ENCODE peak calls at places on chromosomes 11 and 22, in five cellular contexts. One of them, this sample, is unnamed.

GRCh38 chr11:55106391-55106790 is 155.6 kb upstream of the TRIM48 start:
- DNase-seq in endothelial cell: no peak
- DNase-seq in CD8-positive, alpha-beta memory T cell: no peak
- DNase-seq in CD4-positive, alpha-beta memory T cell: no peak
- DNase-seq in activated CD4-positive, alpha-beta T cell treated with anti-CD3 and anti-CD28 coated beads, Interleukin-2, amount 50 U/mL, for 48 hours: no peak
- DNase-seq in this sample: no peak

GRCh38 chr22:42364641-42365336 is 67.4 kb downstream of the NFAM1 start:
- DNase-seq in endothelial cell: no peak
- DNase-seq in CD8-positive, alpha-beta memory T cell: no peak
- DNase-seq in CD4-positive, alpha-beta memory T cell: no peak
- DNase-seq in activated CD4-positive, alpha-beta T cell treated with anti-CD3 and anti-CD28 coated beads, Interleukin-2, amount 50 U/mL, for 48 hours: no peak
- DNase-seq in this sample: no peak

GRCh38 chr22:19714320-19715252 is at the start of gene SEPTIN5:
- DNase-seq in endothelial cell: no peak
- DNase-seq in CD8-positive, alpha-beta memory T cell: no peak
- DNase-seq in CD4-positive, alpha-beta memory T cell: no peak
- DNase-seq in activated CD4-positive, alpha-beta T cell treated with anti-CD3 and anti-CD28 coated beads, Interleukin-2, amount 50 U/mL, for 48 hours: no peak
- DNase-seq in this sample: no peak

GRCh38 chr11:114092953-114093352 is 33.4 kb downstream of the ZBTB16 start:
- DNase-seq in endothelial cell: no peak
- DNase-seq in CD8-positive, alpha-beta memory T cell: no peak
- DNase-seq in CD4-positive, alpha-beta memory T cell: no peak
- DNase-seq in activated CD4-positive, alpha-beta T cell treated with anti-CD3 and anti-CD28 coated beads, Interleukin-2, amount 50 U/mL, for 48 hours: no peak
- DNase-seq in this sample: no peak

GRCh38 chr11:17643506-17644405 is 75.6 kb upstream of the MYOD1 start:
- DNase-seq in endothelial cell: no peak
- DNase-seq in CD8-positive, alpha-beta memory T cell: no peak
- DNase-seq in CD4-positive, alpha-beta memory T cell: no peak
- DNase-seq in activated CD4-positive, alpha-beta T cell treated with anti-CD3 and anti-CD28 coated beads, Interleukin-2, amount 50 U/mL, for 48 hours: no peak
- DNase-seq in this sample: no peak

GRCh38 chr11:64771861-64772260 is 6.5 kb downstream of the SF1 start:
- DNase-seq in endothelial cell: no peak
- DNase-seq in CD8-positive, alpha-beta memory T cell: no peak
- DNase-seq in CD4-positive, alpha-beta memory T cell: no peak
- DNase-seq in activated CD4-positive, alpha-beta T cell treated with anti-CD3 and anti-CD28 coated beads, Interleukin-2, amount 50 U/mL, for 48 hours: no peak
- DNase-seq in this sample: no peak

GRCh38 chr11:112581747-112582146 is 321.1 kb upstream of the PLET1 start:
- DNase-seq in endothelial cell: no peak
- DNase-seq in CD8-positive, alpha-beta memory T cell: no peak
- DNase-seq in CD4-positive, alpha-beta memory T cell: no peak
- DNase-seq in activated CD4-positive, alpha-beta T cell treated with anti-CD3 and anti-CD28 coated beads, Interleukin-2, amount 50 U/mL, for 48 hours: no peak
- DNase-seq in this sample: no peak

GRCh38 chr22:31039393-31039792 is 41.7 kb upstream of the SMTN start:
- DNase-seq in endothelial cell: no peak
- DNase-seq in CD8-positive, alpha-beta memory T cell: no peak
- DNase-seq in CD4-positive, alpha-beta memory T cell: no peak
- DNase-seq in activated CD4-positive, alpha-beta T cell treated with anti-CD3 and anti-CD28 coated beads, Interleukin-2, amount 50 U/mL, for 48 hours: no peak
- DNase-seq in this sample: no peak

GRCh38 chr11:71140206-71140919 is 112.0 kb downstream of the SHANK2 start:
- DNase-seq in endothelial cell: no peak
- DNase-seq in CD8-positive, alpha-beta memory T cell: no peak
- DNase-seq in CD4-positive, alpha-beta memory T cell: no peak
- DNase-seq in activated CD4-positive, alpha-beta T cell treated with anti-CD3 and anti-CD28 coated beads, Interleukin-2, amount 50 U/mL, for 48 hours: no peak
- DNase-seq in this sample: no peak

GRCh38 chr11:33557201-33557600 is 143.4 kb downstream of the C11orf91 start:
- DNase-seq in endothelial cell: no peak
- DNase-seq in CD8-positive, alpha-beta memory T cell: no peak
- DNase-seq in CD4-positive, alpha-beta memory T cell: no peak
- DNase-seq in activated CD4-positive, alpha-beta T cell treated with anti-CD3 and anti-CD28 coated beads, Interleukin-2, amount 50 U/mL, for 48 hours: no peak
- DNase-seq in this sample: no peak

GRCh38 chr11:104033561-104033960 is 2.9 kb upstream of the DDI1 start:
- DNase-seq in endothelial cell: no peak
- DNase-seq in CD8-positive, alpha-beta memory T cell: no peak
- DNase-seq in CD4-positive, alpha-beta memory T cell: no peak
- DNase-seq in activated CD4-positive, alpha-beta T cell treated with anti-CD3 and anti-CD28 coated beads, Interleukin-2, amount 50 U/mL, for 48 hours: no peak
- DNase-seq in this sample: no peak

GRCh38 chr11:15852179-15852578 is 504.2 kb downstream of the SOX6 start:
- DNase-seq in endothelial cell: peak
- DNase-seq in CD8-positive, alpha-beta memory T cell: no peak
- DNase-seq in CD4-positive, alpha-beta memory T cell: no peak
- DNase-seq in activated CD4-positive, alpha-beta T cell treated with anti-CD3 and anti-CD28 coated beads, Interleukin-2, amount 50 U/mL, for 48 hours: no peak
- DNase-seq in this sample: no peak

GRCh38 chr11:71206186-71206585 is 46.2 kb downstream of the SHANK2 start:
- DNase-seq in endothelial cell: no peak
- DNase-seq in CD8-positive, alpha-beta memory T cell: no peak
- DNase-seq in CD4-positive, alpha-beta memory T cell: no peak
- DNase-seq in activated CD4-positive, alpha-beta T cell treated with anti-CD3 and anti-CD28 coated beads, Interleukin-2, amount 50 U/mL, for 48 hours: no peak
- DNase-seq in this sample: no peak

GRCh38 chr22:29531419-29531818 is 22.1 kb downstream of the THOC5 start:
- DNase-seq in endothelial cell: no peak
- DNase-seq in CD8-positive, alpha-beta memory T cell: no peak
- DNase-seq in CD4-positive, alpha-beta memory T cell: no peak
- DNase-seq in activated CD4-positive, alpha-beta T cell treated with anti-CD3 and anti-CD28 coated beads, Interleukin-2, amount 50 U/mL, for 48 hours: no peak
- DNase-seq in this sample: no peak

GRCh38 chr11:84969103-84969502 is 658.0 kb downstream of the DLG2 start:
- DNase-seq in endothelial cell: no peak
- DNase-seq in CD8-positive, alpha-beta memory T cell: no peak
- DNase-seq in CD4-positive, alpha-beta memory T cell: no peak
- DNase-seq in activated CD4-positive, alpha-beta T cell treated with anti-CD3 and anti-CD28 coated beads, Interleukin-2, amount 50 U/mL, for 48 hours: no peak
- DNase-seq in this sample: no peak

GRCh38 chr11:72688929-72689328 is 14.7 kb upstream of the PDE2A start:
- DNase-seq in endothelial cell: no peak
- DNase-seq in CD8-positive, alpha-beta memory T cell: no peak
- DNase-seq in CD4-positive, alpha-beta memory T cell: no peak
- DNase-seq in activated CD4-positive, alpha-beta T cell treated with anti-CD3 and anti-CD28 coated beads, Interleukin-2, amount 50 U/mL, for 48 hours: no peak
- DNase-seq in this sample: no peak

GRCh38 chr11:10314199-10315072 is 9.6 kb downstream of the ADM start:
- DNase-seq in endothelial cell: no peak
- DNase-seq in CD8-positive, alpha-beta memory T cell: peak
- DNase-seq in CD4-positive, alpha-beta memory T cell: peak
- DNase-seq in activated CD4-positive, alpha-beta T cell treated with anti-CD3 and anti-CD28 coated beads, Interleukin-2, amount 50 U/mL, for 48 hours: no peak
- DNase-seq in this sample: no peak

GRCh38 chr11:22337571-22338464 is at the start of gene SLC17A6:
- DNase-seq in endothelial cell: peak
- DNase-seq in CD8-positive, alpha-beta memory T cell: no peak
- DNase-seq in CD4-positive, alpha-beta memory T cell: no peak
- DNase-seq in activated CD4-positive, alpha-beta T cell treated with anti-CD3 and anti-CD28 coated beads, Interleukin-2, amount 50 U/mL, for 48 hours: no peak
- DNase-seq in this sample: no peak

GRCh38 chr11:3826721-3827120 is 14.0 kb downstream of the RHOG start:
- DNase-seq in endothelial cell: no peak
- DNase-seq in CD8-positive, alpha-beta memory T cell: no peak
- DNase-seq in CD4-positive, alpha-beta memory T cell: no peak
- DNase-seq in activated CD4-positive, alpha-beta T cell treated with anti-CD3 and anti-CD28 coated beads, Interleukin-2, amount 50 U/mL, for 48 hours: no peak
- DNase-seq in this sample: no peak